ENCODE peak calls at places on chromosomes 11 and 22, in eight cellular contexts. S is left lung; D is psoas muscle; X is GM19239; O is ureter; H is lower lobe of right lung; T is glutamatergic neuron; Y is stimulated activated CD8-positive, alpha-beta memory T cell treated with anti-CD3 and anti-CD28 coated beads, Interleukin-15, amount 100 ng/mL, for 1 hour. F is an unnamed sample.

GRCh38 chr22:44973829-44974228 is 36.0 kb downstream of the PHF21B start:
- DNase-seq in S (no peak), D (no peak), X (no peak), O (no peak), H (no peak), T (no peak), Y (no peak), F (no peak)

GRCh38 chr11:47552086-47552580 is 799 bp downstream of the CELF1 start:
- DNase-seq in S (peak), D (no peak), X (no peak), O (no peak), H (no peak), T (peak), Y (no peak), F (no peak)

GRCh38 chr22:40485813-40486610 is 115.6 kb downstream of the SGSM3 start:
- DNase-seq in S (no peak), D (peak), X (no peak), O (no peak), H (no peak), T (peak), Y (no peak), F (peak)

GRCh38 chr11:131302831-131303230 is 67.6 kb upstream of the NTM start:
- DNase-seq in S (no peak), D (no peak), X (no peak), O (no peak), H (no peak), T (no peak), Y (no peak), F (no peak)

GRCh38 chr11:59555601-59556114 is 44.3 kb downstream of the OR4D9 start:
- DNase-seq in S (no peak), D (no peak), X (no peak), O (no peak), H (no peak), T (no peak), Y (no peak), F (no peak)

GRCh38 chr22:28435271-28435825 is 244.3 kb downstream of the TTC28 start:
- DNase-seq in S (no peak), D (peak), X (no peak), O (no peak), H (peak), T (no peak), Y (no peak), F (peak)

GRCh38 chr11:91394718-91395414 is 829.8 kb upstream of the FAT3 start:
- DNase-seq in S (no peak), D (no peak), X (no peak), O (no peak), H (no peak), T (no peak), Y (no peak), F (no peak)

GRCh38 chr11:10499452-10500262 is 41.3 kb downstream of the RNF141 start:
- DNase-seq in S (no peak), D (no peak), X (no peak), O (peak), H (no peak), T (no peak), Y (no peak), F (no peak)

F was measured in prostate gland.